ENCODE peak calls at places on chromosomes 3 and 15, in five cellular contexts. G is heart right ventricle, R is AG09309, V is tibial artery, X is breast epithelium. K is an unnamed sample.
A peak's percentile ranks its signal among the peaks of the same experiment; 100 is the strongest.

GRCh38 chr3:53721187-53721946 is 124.9 kb downstream of the CHDH start:
- DNase-seq in R (no peak), X (no peak), G (no peak), V (no peak), K (no peak)

GRCh38 chr3:100560426-100560825 is 49.0 kb upstream of the ADGRG7 start:
- DNase-seq in X (no peak), R (no peak), G (no peak), V (no peak), K (no peak)

GRCh38 chr15:73125219-73125618 is 73.0 kb downstream of the NEO1 start:
- DNase-seq in G (no peak), V (no peak), X (no peak), R (no peak), K (no peak)

GRCh38 chr3:72288955-72289707 is 504.2 kb upstream of the PROK2 start:
- DNase-seq in X (peak; percentile 75), V (no peak), G (no peak), R (peak; percentile 47), K (peak; percentile 38)

GRCh38 chr3:55522077-55522476 is 35.0 kb upstream of the WNT5A start:
- DNase-seq in V (no peak), X (no peak), R (no peak), G (no peak), K (no peak)

GRCh38 chr3:14465425-14465824 is 63.0 kb downstream of the SLC6A6 start:
- DNase-seq in V (no peak), X (no peak), G (no peak), R (no peak), K (no peak)

GRCh38 chr15:83155937-83156336 is 48.5 kb downstream of the TM6SF1 start:
- DNase-seq in R (no peak), G (no peak), X (no peak), V (no peak), K (no peak)

GRCh38 chr3:20104167-20104661 is 64.0 kb downstream of the KAT2B start:
- DNase-seq in X (no peak), R (no peak), V (no peak), G (no peak), K (no peak)

GRCh38 chr3:189365609-189366564 is 194.1 kb downstream of the TPRG1 start:
- DNase-seq in G (no peak), X (no peak), V (no peak), R (no peak), K (no peak)

GRCh38 chr3:81419196-81419595 is 342.2 kb downstream of the GBE1 start:
- DNase-seq in X (no peak), R (no peak), G (no peak), V (no peak), K (no peak)

GRCh38 chr15:91146728-91147127 is 46.7 kb downstream of the SV2B start:
- DNase-seq in V (no peak), R (no peak), X (no peak), G (no peak), K (no peak)

GRCh38 chr3:72848703-72849081 is 447 bp upstream of the SHQ1 start:
- DNase-seq in V (no peak), X (no peak), G (no peak), R (no peak), K (no peak)

GRCh38 chr3:183013074-183013473 is 32.7 kb upstream of the DCUN1D1 start:
- DNase-seq in V (no peak), X (no peak), R (no peak), G (no peak), K (no peak)

GRCh38 chr3:67601919-67602608 is 52.3 kb downstream of the SUCLG2 start:
- DNase-seq in G (no peak), V (no peak), R (no peak), X (no peak), K (no peak)

GRCh38 chr3:37993811-37994638 is 3.4 kb downstream of the VILL start:
- DNase-seq in X (peak; percentile 63), R (no peak), G (peak; percentile 76), V (peak; percentile 86), K (no peak)

GRCh38 chr3:115147329-115148141 is 447 bp upstream of the ZBTB20 start:
- DNase-seq in X (peak; percentile 96), V (peak; percentile 99), R (peak; percentile 100), G (peak; percentile 98), K (peak; percentile 100)
- TF ChIP-seq CTCF in X (peak; percentile 20), V (no peak), R (no peak), G (no peak), K (no peak)

DNA sequence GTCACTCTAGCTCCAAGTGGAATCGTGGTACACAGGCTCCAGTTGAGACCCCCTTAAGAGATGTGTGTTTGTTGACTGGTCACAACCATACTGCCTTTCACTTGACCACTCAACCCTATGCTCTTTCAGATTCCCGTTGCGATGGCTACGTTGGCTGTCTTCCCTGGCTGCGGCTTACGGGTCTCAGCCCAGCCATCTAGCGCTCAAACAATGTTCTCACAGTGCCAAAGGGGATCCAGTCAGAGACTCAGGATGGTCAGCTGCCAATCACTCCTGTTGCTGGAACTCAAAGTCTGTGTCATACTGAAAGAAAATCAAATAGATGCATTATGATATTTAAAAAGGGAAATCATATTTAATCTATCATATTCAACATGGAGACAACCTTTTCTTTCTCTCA is 237.6 kb downstream of the ITPR1 start:
- DNase-seq in V (no peak), X (no peak), G (peak; percentile 34), R (no peak), K (no peak)
- H3K4me3 ChIP-seq in V (no peak overlapping the region), X (no peak overlapping the region), G (no peak overlapping the region), R (no peak overlapping the region), K (no peak overlapping the region)

GRCh38 chr15:34620814-34621213 is 37.4 kb upstream of the GOLGA8B start:
- DNase-seq in R (no peak), V (no peak), G (no peak), X (no peak), K (no peak)

GRCh38 chr15:34618073-34618472 is 34.6 kb upstream of the GOLGA8B start:
- DNase-seq in X (no peak), V (no peak), R (no peak), G (no peak), K (no peak)

GRCh38 chr15:34619151-34619550 is 35.7 kb upstream of the GOLGA8B start:
- DNase-seq in V (no peak), G (no peak), X (no peak), R (no peak), K (no peak)

GRCh38 chr15:34620122-34620521 is 36.7 kb upstream of the GOLGA8B start:
- DNase-seq in G (no peak), V (no peak), R (no peak), X (no peak), K (no peak)

GRCh38 chr15:34621675-34622074 is 38.2 kb upstream of the GOLGA8B start:
- DNase-seq in R (no peak), V (no peak), G (no peak), X (no peak), K (no peak)
- TF ChIP-seq CTCF in R (peak; percentile 40), V (no peak), G (peak; percentile 23), X (no peak), K (peak; percentile 56)

DNA sequence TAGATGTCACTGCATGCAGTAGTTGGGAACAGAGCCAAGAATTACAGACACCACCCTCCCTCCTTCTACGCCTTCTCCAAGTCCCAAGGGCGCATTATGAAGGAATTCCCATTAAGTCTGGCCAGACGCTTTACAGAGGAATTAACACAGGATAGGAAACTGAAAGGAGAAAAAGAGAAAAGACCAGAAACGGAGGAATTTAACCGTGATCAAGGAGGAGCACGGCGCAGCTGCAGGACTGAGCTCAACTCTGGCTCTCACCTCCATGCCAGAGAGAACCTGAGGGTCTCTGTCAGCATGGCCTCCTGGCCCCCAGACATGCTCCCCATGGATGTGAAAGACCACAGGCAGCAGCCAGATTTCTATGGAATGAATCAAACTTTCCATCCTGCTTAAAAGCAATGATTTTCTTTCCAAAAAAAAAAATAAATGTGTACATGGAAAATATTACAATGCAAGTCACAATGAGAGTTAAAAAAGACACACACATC is 13.7 kb downstream of the ATP10A start:
- DNase-seq in V (no peak), R (peak; percentile 84), G (no peak), X (no peak), K (no peak)
- H3K4me3 ChIP-seq in V (peak overlapping the region; percentile 46), R (peak overlapping the region; percentile 23), G (no peak overlapping the region), X (peak overlapping the region; percentile 38), K (peak overlapping the region; percentile 34)

DNA sequence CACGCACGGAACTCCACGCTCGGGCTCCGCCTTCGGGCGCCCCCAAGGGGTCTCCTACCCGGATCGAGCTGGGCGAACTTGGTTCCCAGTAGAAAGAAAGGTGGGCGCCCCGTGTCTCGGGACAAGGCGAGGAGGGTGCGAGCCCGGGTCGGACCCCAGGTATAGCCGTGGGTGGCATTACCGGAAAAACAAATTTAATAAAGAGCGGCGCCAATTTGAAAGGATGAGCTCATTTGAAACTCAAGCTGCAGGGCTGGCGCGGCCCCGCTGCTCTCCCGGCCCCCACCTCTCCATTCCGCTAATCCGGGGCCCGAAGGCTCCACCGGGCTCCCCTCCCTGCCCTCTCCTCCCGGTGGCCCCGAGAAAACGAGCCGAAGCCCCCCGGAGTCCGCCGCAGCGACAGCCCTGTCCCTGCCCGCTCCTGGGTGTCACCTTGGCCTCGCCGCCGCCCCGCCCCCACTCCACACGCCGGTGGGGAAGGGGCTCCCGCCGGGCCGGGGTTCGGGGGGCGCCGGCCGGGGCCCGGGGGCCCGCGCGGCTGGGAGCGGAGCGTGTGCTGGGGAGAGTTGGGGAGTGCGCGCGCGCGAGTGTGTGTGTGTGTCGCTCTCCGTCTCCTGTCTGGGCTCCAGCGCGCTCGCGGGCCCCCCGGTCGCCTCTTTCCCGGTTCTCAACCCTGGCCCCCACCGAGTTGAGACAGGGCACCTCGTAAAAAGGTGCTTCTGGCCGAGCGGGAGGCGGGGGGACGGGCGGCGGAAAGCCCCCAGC is 1.4 kb downstream of the IGF2BP2 start:
- DNase-seq in X (no peak), R (no peak), G (peak; percentile 42), V (peak; percentile 36), K (no peak)
- TF ChIP-seq CTCF in X (no peak), R (peak; percentile 7), G (no peak), V (no peak), K (peak; percentile 16)

GRCh38 chr3:45660567-45660901 is 28.7 kb upstream of the SACM1L start:
- DNase-seq in V (no peak), R (no peak), G (no peak), X (no peak), K (no peak)
- H3K4me3 ChIP-seq in V (no peak overlapping the region), R (no peak overlapping the region), G (no peak overlapping the region), X (no peak overlapping the region), K (no peak overlapping the region)

GRCh38 chr3:107370902-107371301 is 6.3 kb upstream of the CCDC54 start:
- DNase-seq in V (no peak), R (no peak), X (no peak), G (no peak), K (no peak)
- TF ChIP-seq CTCF in V (no peak), R (no peak), X (no peak), G (no peak), K (no peak)

GRCh38 chr15:71115567-71116351 is 488 bp downstream of the THSD4 start:
- DNase-seq in R (no peak), G (peak; percentile 58), V (peak; percentile 41), X (peak; percentile 64), K (no peak)

GRCh38 chr15:71116366-71116765 is 1.1 kb downstream of the THSD4 start:
- DNase-seq in G (no peak), X (no peak), V (no peak), R (no peak), K (no peak)

GRCh38 chr15:71117906-71118305 is 2.6 kb downstream of the THSD4 start:
- DNase-seq in R (no peak), G (no peak), V (no peak), X (no peak), K (no peak)

GRCh38 chr15:71118345-71118744 is 3.1 kb downstream of the THSD4 start:
- DNase-seq in X (no peak), V (no peak), R (no peak), G (no peak), K (no peak)

GRCh38 chr15:71116942-71117341 is 1.7 kb downstream of the THSD4 start:
- DNase-seq in R (no peak), V (no peak), G (peak; percentile 40), X (no peak), K (no peak)
- H3K4me3 ChIP-seq in R (no peak overlapping the region), V (peak overlapping the region; percentile 66), G (peak overlapping the region; percentile 61), X (no peak overlapping the region), K (peak overlapping the region; percentile 78)

K was measured in AG04450.